ENCODE peak calls at places on chromosomes 11 and 22, in seven cellular contexts. M, C, K, U, J, Q and L are unnamed samples.
A peak's percentile ranks its signal among the peaks of the same experiment; 100 is the strongest.

GRCh38 chr11:12792590-12792989 is 118.4 kb downstream of the TEAD1 start:
- DNase-seq in U (no peak), J (no peak), M (no peak), K (no peak), C (no peak), Q (no peak), L (no peak)

GRCh38 chr11:34507156-34507555 is 6.4 kb downstream of the ELF5 start:
- DNase-seq in M (no peak), Q (no peak), K (no peak), J (no peak), U (no peak), C (no peak), L (no peak)

GRCh38 chr11:76239483-76240142 is 33.3 kb upstream of the WNT11 start:
- DNase-seq in M (no peak), K (no peak), Q (no peak), U (no peak), J (no peak), C (no peak), L (no peak)

GRCh38 chr11:76654310-76654851 is 16.2 kb downstream of the LRRC32 start:
- DNase-seq in Q (peak; percentile 95), J (no peak), C (no peak), U (no peak), K (peak; percentile 54), M (no peak), L (peak; percentile 4)

GRCh38 chr11:128207861-128208321 is 379.5 kb downstream of the ETS1 start:
- DNase-seq in K (no peak), M (peak; percentile 100), C (peak; percentile 92), J (no peak), U (peak; percentile 45), Q (peak; percentile 44), L (no peak)

GRCh38 chr11:130786987-130787688 is 129.1 kb downstream of the SNX19 start:
- DNase-seq in U (peak; percentile 57), K (no peak), M (no peak), C (no peak), J (no peak), Q (no peak), L (no peak)

GRCh38 chr11:122309262-122309925 is 193.4 kb upstream of the BLID start:
- DNase-seq in Q (no peak), U (no peak), K (no peak), J (no peak), M (no peak), C (no peak), L (no peak)

GRCh38 chr11:58503361-58503856 is 4.5 kb downstream of the OR5B21 start:
- DNase-seq in Q (no peak), C (peak; percentile 1), U (no peak), M (no peak), K (no peak), J (no peak), L (no peak)

GRCh38 chr22:42344391-42344861 is 74.0 kb upstream of the TCF20 start:
- DNase-seq in K (no peak), Q (no peak), J (no peak), C (no peak), M (no peak), U (no peak), L (peak; percentile 57)

GRCh38 chr11:63999349-64000025 is 13.2 kb downstream of the OTUB1 start:
- DNase-seq in K (peak; percentile 50), M (peak; percentile 89), Q (no peak), U (no peak), J (peak; percentile 58), C (no peak), L (peak; percentile 84)

GRCh38 chr22:44488354-44488753 is 9.7 kb downstream of the RTL6 start:
- DNase-seq in M (no peak), K (no peak), C (no peak), Q (no peak), J (no peak), U (no peak), L (no peak)

GRCh38 chr11:96014234-96014633 is 90.3 kb upstream of the MTMR2 start:
- DNase-seq in M (peak; percentile 27), C (no peak), U (peak; percentile 18), K (no peak), Q (no peak), J (no peak), L (no peak)

GRCh38 chr11:96015911-96016565 is 92.1 kb upstream of the MTMR2 start:
- DNase-seq in U (no peak), K (no peak), M (no peak), J (no peak), Q (no peak), C (no peak), L (no peak)

GRCh38 chr11:96013459-96014213 is 89.7 kb upstream of the MTMR2 start:
- DNase-seq in U (no peak), Q (no peak), M (no peak), C (no peak), K (no peak), J (no peak), L (no peak)

GRCh38 chr11:96010683-96011082 is 86.8 kb upstream of the MTMR2 start:
- DNase-seq in Q (no peak), J (no peak), K (no peak), C (no peak), M (no peak), U (no peak), L (no peak)

GRCh38 chr11:96012086-96012824 is 88.3 kb upstream of the MTMR2 start:
- DNase-seq in J (peak; percentile 41), K (peak; percentile 49), Q (no peak), C (peak; percentile 99), U (peak; percentile 53), M (peak; percentile 87), L (no peak)
- TF ChIP-seq CTCF in J (peak; percentile 24), K (peak; percentile 72), Q (peak; percentile 68), C (peak; percentile 91), U (peak; percentile 21), M (peak; percentile 93), L (no peak)

DNA sequence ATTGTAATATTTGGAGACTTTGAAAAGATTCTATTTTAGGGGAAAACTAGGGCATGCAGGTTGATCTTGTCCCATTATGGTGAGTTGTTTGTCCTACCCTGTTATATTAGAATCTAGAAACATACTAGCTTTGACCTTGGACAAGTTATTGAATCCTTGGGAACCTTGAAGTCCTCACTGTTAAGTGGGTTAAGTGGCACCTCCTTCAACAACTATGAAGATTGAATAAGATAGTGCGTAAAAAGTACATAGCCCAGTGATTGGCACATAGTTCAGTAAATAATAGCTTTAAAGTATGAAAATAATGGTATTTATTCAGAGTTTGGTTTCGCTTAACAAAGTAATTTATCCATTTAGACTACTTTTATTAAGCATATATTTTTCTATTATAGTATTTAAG is 51.6 kb downstream of the MTMR3 start:
- DNase-seq in U (no peak), J (no peak), M (no peak), K (no peak), C (no peak), Q (no peak), L (no peak)
- TF ChIP-seq CTCF in U (no peak), J (no peak), M (no peak), K (no peak), C (no peak), Q (no peak), L (no peak)

GRCh38 chr11:68632802-68633201 is 51.5 kb upstream of the GAL start:
- DNase-seq in J (peak; percentile 74), U (peak; percentile 63), C (peak; percentile 21), M (peak; percentile 36), Q (peak; percentile 16), K (peak; percentile 64), L (peak; percentile 63)
- TF ChIP-seq CTCF in J (no peak), U (peak; percentile 87), C (peak; percentile 74), M (peak; percentile 77), Q (peak; percentile 73), K (peak; percentile 42), L (peak; percentile 24)

GRCh38 chr11:132140056-132140455 is 769.6 kb downstream of the NTM start:
- DNase-seq in M (no peak), Q (no peak), U (no peak), K (no peak), J (no peak), C (no peak), L (no peak)
- TF ChIP-seq CTCF in M (no peak), Q (no peak), U (peak; percentile 18), K (no peak), J (no peak), C (no peak), L (no peak)

DNA sequence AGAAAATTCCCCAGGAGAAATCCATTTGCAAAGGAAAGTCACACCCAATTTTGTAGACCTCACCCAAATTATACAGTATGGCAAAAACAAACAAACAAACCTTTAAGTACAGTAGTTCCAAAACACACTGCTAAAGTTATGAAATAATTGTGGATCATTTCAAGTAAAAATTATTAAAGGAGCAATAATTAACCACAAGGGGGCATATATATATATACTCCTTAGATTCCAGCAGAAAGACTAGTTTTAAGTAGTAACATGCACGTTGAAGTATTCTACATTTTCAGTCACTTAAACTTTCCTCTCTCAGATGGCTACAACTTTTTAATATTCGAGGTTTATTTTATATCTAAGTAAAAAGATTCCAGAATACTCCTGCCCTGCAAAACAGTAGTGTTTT is 26.8 kb downstream of the RNF141 start:
- DNase-seq in C (no peak), K (no peak), J (no peak), Q (no peak), M (no peak), U (no peak), L (no peak)
- TF ChIP-seq CTCF in C (no peak), K (peak; percentile 40), J (no peak), Q (peak; percentile 51), M (peak; percentile 67), U (peak; percentile 60), L (peak; percentile 43)

GRCh38 chr11:134592391-134592990 is 180.4 kb upstream of the B3GAT1 start:
- DNase-seq in C (no peak), U (no peak), K (peak; percentile 55), J (peak; percentile 60), Q (no peak), M (no peak), L (peak; percentile 82)
- TF ChIP-seq CTCF in C (peak; percentile 56), U (peak; percentile 72), K (peak; percentile 32), J (no peak), Q (no peak), M (peak; percentile 48), L (peak; percentile 77)

GRCh38 chr11:18741783-18742182 is 15.8 kb upstream of the IGSF22 start:
- DNase-seq in J (no peak), C (no peak), K (no peak), U (no peak), Q (no peak), M (no peak), L (no peak)
- TF ChIP-seq CTCF in J (no peak), C (no peak), K (no peak), U (no peak), Q (no peak), M (peak; percentile 28), L (no peak)

GRCh38 chr11:102517670-102518069 is 12.9 kb downstream of the MMP7 start:
- DNase-seq in C (no peak), Q (no peak), U (no peak), K (no peak), M (no peak), J (no peak), L (no peak)

GRCh38 chr11:102516179-102516578 is 14.4 kb downstream of the MMP7 start:
- DNase-seq in Q (no peak), K (no peak), C (no peak), U (no peak), J (no peak), M (peak; percentile 87), L (no peak)

GRCh38 chr11:102521121-102521520 is 9.4 kb downstream of the MMP7 start:
- DNase-seq in U (no peak), K (no peak), C (no peak), M (no peak), J (no peak), Q (no peak), L (no peak)

GRCh38 chr11:102520514-102520913 is 10.0 kb downstream of the MMP7 start:
- DNase-seq in C (no peak), Q (no peak), K (no peak), M (no peak), J (no peak), U (no peak), L (no peak)

GRCh38 chr11:102518296-102519094 is 12.1 kb downstream of the MMP7 start:
- DNase-seq in U (no peak), J (no peak), K (no peak), Q (no peak), M (no peak), C (no peak), L (no peak)
- TF ChIP-seq CTCF in U (no peak), J (no peak), K (no peak), Q (no peak), M (peak; percentile 56), C (peak; percentile 2), L (no peak)